ENCODE peak calls at places on chromosomes 4 and X, in eight cellular contexts. D is GM12892, V is lower leg skin, M is uterus, Z is spleen, I is prostate gland, Y is HepG2, S is body of pancreas. R is an unnamed sample.

GRCh38 chr4:128249787-128250668 is 37.6 kb downstream of the PGRMC2 start:
- DNase-seq in D (no peak), S (no peak), Z (no peak), M (no peak), Y (no peak), I (no peak), V (no peak), R (no peak)

GRCh38 chrX:134931550-134931949 is 59.2 kb upstream of the SMIM10 start:
- DNase-seq in I (no peak), M (no peak), Z (no peak), S (no peak), D (no peak), Y (peak; percentile 43), V (no peak), R (no peak)

GRCh38 chrX:31178769-31179125 is 106.9 kb upstream of the FTHL17 start:
- DNase-seq in S (no peak), V (no peak), Z (no peak), D (no peak), Y (no peak), I (no peak), M (no peak), R (no peak)

GRCh38 chrX:9609987-9610386 is 145.1 kb downstream of the TBL1X start:
- DNase-seq in S (no peak), Z (no peak), V (no peak), M (no peak), Y (no peak), I (no peak), D (no peak), R (peak; percentile 48)

GRCh38 chrX:22314211-22314610 is 41.5 kb downstream of the CBLL2 start:
- DNase-seq in S (no peak), Z (no peak), M (no peak), D (no peak), Y (no peak), I (no peak), V (no peak), R (no peak)

GRCh38 chr4:8915201-8916200 is 43.9 kb upstream of the HMX1 start:
- DNase-seq in D (peak; percentile 3), S (no peak), V (peak; percentile 80), M (no peak), Y (no peak), Z (peak; percentile 68), I (peak; percentile 2), R (peak; percentile 55)

GRCh38 chrX:19193584-19193983 is 71.3 kb upstream of the ADGRG2 start:
- DNase-seq in S (no peak), V (no peak), D (no peak), I (no peak), M (no peak), Z (no peak), Y (peak; percentile 3), R (no peak)

GRCh38 chrX:154396948-154397887 is 959 bp upstream of the RPL10 start:
- DNase-seq in M (peak; percentile 80), V (peak; percentile 94), D (peak; percentile 61), Z (peak; percentile 92), Y (peak; percentile 40), I (no peak), S (peak; percentile 86), R (peak; percentile 94)

GRCh38 chr4:101604976-101605375 is 185.6 kb upstream of the BANK1 start:
- DNase-seq in D (no peak), S (no peak), V (no peak), Y (no peak), Z (no peak), M (no peak), I (no peak), R (no peak)

GRCh38 chrX:41705680-41706374 is 17.1 kb downstream of the GPR34 start:
- DNase-seq in Y (no peak), D (no peak), S (no peak), I (no peak), M (no peak), Z (no peak), V (no peak), R (no peak)

GRCh38 chr4:89307446-89308160 is at the start of gene GPRIN3:
- DNase-seq in V (peak; percentile 89), M (peak; percentile 35), S (peak; percentile 76), I (peak; percentile 16), Z (peak; percentile 92), D (peak; percentile 5), Y (no peak), R (peak; percentile 94)
- TF ChIP-seq POLR2A in V (no peak), M (no peak), S (peak; percentile 64), I (no peak), Z (no peak), D (no peak), Y (no peak), R (no peak)

GRCh38 chr4:40744218-40744617 is 5.5 kb upstream of the NSUN7 start:
- DNase-seq in D (no peak), M (no peak), V (no peak), I (no peak), Z (no peak), S (no peak), Y (no peak), R (no peak)
- TF ChIP-seq POLR2A in D (no peak), M (no peak), V (no peak), I (no peak), Z (no peak), S (no peak), Y (no peak), R (no peak)

GRCh38 chr4:86586160-86586572 is 7.9 kb upstream of the PTPN13 start:
- DNase-seq in Z (no peak), Y (no peak), D (no peak), M (no peak), S (no peak), I (no peak), V (no peak), R (no peak)
- TF ChIP-seq POLR2A in Z (no peak), Y (no peak), D (no peak), M (no peak), S (no peak), I (no peak), V (no peak), R (no peak)

GRCh38 chr4:52657630-52658501 is 1.2 kb downstream of the USP46 start:
- DNase-seq in Z (no peak), V (peak; percentile 84), I (peak; percentile 13), M (no peak), Y (no peak), D (no peak), S (peak; percentile 40), R (peak; percentile 17)

GRCh38 chr4:52659722-52660261 is 691 bp upstream of the USP46 start:
- DNase-seq in S (peak; percentile 74), V (peak; percentile 93), D (no peak), M (peak; percentile 68), Z (peak; percentile 87), Y (peak; percentile 15), I (peak; percentile 39), R (peak; percentile 93)

GRCh38 chr4:52658671-52659015 is 458 bp downstream of the USP46 start:
- DNase-seq in Y (no peak), M (peak; percentile 22), I (no peak), D (no peak), V (no peak), Z (no peak), S (peak; percentile 11), R (no peak)

GRCh38 chr4:52660643-52661042 is 1.5 kb upstream of the USP46 start:
- DNase-seq in I (no peak), V (no peak), M (no peak), S (no peak), Z (no peak), Y (no peak), D (no peak), R (no peak)

GRCh38 chr4:52659016-52659721 is at the start of gene USP46:
- DNase-seq in M (peak; percentile 77), Y (peak; percentile 44), Z (peak; percentile 89), S (peak; percentile 83), D (peak; percentile 85), V (peak; percentile 94), I (peak; percentile 67), R (peak; percentile 68)
- TF ChIP-seq POLR2A in M (peak; percentile 68), Y (peak; percentile 55), Z (no peak), S (peak; percentile 65), D (peak; percentile 77), V (no peak), I (peak; percentile 29), R (peak; percentile 73)

GRCh38 chrX:105816517-105816916 is 5.8 kb upstream of the NRK start:
- DNase-seq in I (no peak), S (no peak), Y (no peak), M (no peak), V (no peak), D (no peak), Z (no peak), R (no peak)

GRCh38 chrX:105820247-105820646 is 2.1 kb upstream of the NRK start:
- DNase-seq in D (no peak), I (no peak), Z (no peak), M (no peak), S (no peak), Y (no peak), V (no peak), R (no peak)

GRCh38 chrX:105821471-105822081 is 763 bp upstream of the NRK start:
- DNase-seq in M (no peak), I (peak; percentile 4), Y (no peak), V (no peak), S (peak; percentile 47), D (no peak), Z (peak; percentile 55), R (no peak)

GRCh38 chrX:105823092-105823454 is 734 bp downstream of the NRK start:
- DNase-seq in D (no peak), S (peak; percentile 5), I (no peak), M (no peak), Z (peak; percentile 29), V (no peak), Y (no peak), R (no peak)

GRCh38 chrX:105822138-105823091 is at the start of gene NRK:
- DNase-seq in M (peak; percentile 30), I (no peak), D (no peak), Z (peak; percentile 60), S (peak; percentile 20), V (no peak), Y (no peak), R (no peak)
- TF ChIP-seq POLR2A in M (no peak), I (no peak), D (no peak), Z (no peak), S (no peak), V (no peak), Y (no peak), R (no peak)

DNA sequence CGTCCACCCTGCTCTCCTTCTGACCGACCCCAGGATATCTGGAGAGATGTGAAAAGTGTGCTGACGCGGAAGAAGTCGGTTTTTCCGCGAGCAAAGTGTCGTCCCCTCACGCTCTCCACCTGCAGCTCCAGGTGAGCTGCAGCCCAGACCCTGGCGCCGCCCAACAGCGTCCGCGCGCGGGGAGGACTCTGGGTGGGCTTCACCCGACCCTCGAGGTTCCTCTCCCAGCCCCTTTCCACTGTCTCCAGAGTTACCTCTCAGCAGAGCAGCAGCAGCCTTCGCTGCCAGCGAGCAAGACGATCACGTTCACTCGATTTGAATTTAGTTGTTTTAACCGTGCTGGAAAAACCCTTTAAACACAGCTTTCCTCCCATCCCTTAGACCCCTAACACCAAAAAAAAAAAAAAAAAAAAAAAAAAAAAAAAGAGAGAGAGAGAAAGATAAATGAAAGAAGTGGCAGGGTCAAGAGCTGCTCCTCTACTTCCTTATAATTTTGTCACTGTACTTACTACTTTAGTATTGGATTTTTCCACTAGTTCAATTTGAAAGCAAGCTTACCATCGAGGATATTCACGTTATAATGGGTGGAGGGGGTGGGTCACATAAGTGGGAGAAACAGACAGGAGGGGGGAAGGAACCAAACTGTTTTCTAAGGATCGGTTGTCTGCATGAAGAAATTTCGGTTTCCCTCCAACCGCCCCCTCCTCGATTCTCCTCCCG is 776 bp upstream of the NR3C2 start:
- DNase-seq in D (no peak), V (no peak), Z (peak; percentile 90), I (no peak), M (no peak), S (no peak), Y (no peak), R (no peak)
- TF ChIP-seq POLR2A in D (no peak), V (no peak), Z (no peak), I (no peak), M (no peak), S (no peak), Y (no peak), R (no peak)

R was measured in upper lobe of left lung.